ENCODE peak calls at places on chromosome 18, in six cellular contexts. C is ovary, O is stomach, F is transverse colon, N is tibial nerve, H is right lobe of liver. D is an unnamed sample.

GRCh38 chr18:26480897-26481795 is 67.2 kb downstream of the KCTD1 start:
- DNase-seq in N (no peak), H (no peak), F (no peak), O (no peak), C (no peak), D (no peak)

GRCh38 chr18:73784853-73785252 is 362.8 kb downstream of the FBXO15 start:
- DNase-seq in N (peak; percentile 9), C (no peak), H (no peak), O (no peak), F (no peak), D (no peak)

GRCh38 chr18:43642647-43643046 is 365.4 kb upstream of the SYT4 start:
- DNase-seq in N (no peak), H (no peak), F (no peak), C (no peak), O (no peak), D (no peak)

GRCh38 chr18:22432672-22433137 is 15.0 kb upstream of the CTAGE1 start:
- DNase-seq in F (peak; percentile 58), C (peak; percentile 76), O (peak; percentile 82), H (peak; percentile 55), N (peak; percentile 50), D (no peak)

GRCh38 chr18:40949138-40949949 is 1005.7 kb upstream of the PIK3C3 start:
- DNase-seq in H (peak; percentile 53), F (no peak), O (no peak), C (no peak), N (no peak), D (no peak)

GRCh38 chr18:30271716-30272115 is 770.8 kb downstream of the DSC3 start:
- DNase-seq in F (no peak), N (no peak), C (no peak), O (no peak), H (no peak), D (no peak)

GRCh38 chr18:74856967-74857366 is 259.3 kb downstream of the ZNF407 start:
- DNase-seq in C (no peak), F (no peak), H (no peak), N (no peak), O (no peak), D (no peak)

GRCh38 chr18:48819276-48819675 is 131.5 kb downstream of the SMAD7 start:
- DNase-seq in N (no peak), O (peak; percentile 14), C (no peak), H (no peak), F (peak; percentile 44), D (no peak)

GRCh38 chr18:44342946-44343345 is 337.7 kb upstream of the SETBP1 start:
- DNase-seq in H (no peak), F (no peak), C (no peak), N (no peak), O (no peak), D (no peak)

GRCh38 chr18:62018034-62018760 is 125.4 kb upstream of the RNF152 start:
- DNase-seq in O (no peak), F (peak; percentile 11), N (peak; percentile 42), H (no peak), C (peak; percentile 75), D (peak; percentile 12)

GRCh38 chr18:67425724-67426123 is 90.8 kb downstream of the DSEL start:
- DNase-seq in H (no peak), F (no peak), O (no peak), N (no peak), C (no peak), D (no peak)

GRCh38 chr18:811192-812122 is 585 bp downstream of the YES1 start:
- DNase-seq in H (no peak), F (peak; percentile 56), N (no peak), C (no peak), O (peak; percentile 40), D (peak; percentile 32)

GRCh38 chr18:45538444-45538843 is 76.8 kb upstream of the SLC14A2 start:
- DNase-seq in N (no peak), C (no peak), H (no peak), F (no peak), O (no peak), D (no peak)

GRCh38 chr18:50299626-50300388 is 12.3 kb upstream of the CXXC1 start:
- DNase-seq in N (no peak), F (no peak), O (no peak), H (no peak), C (no peak), D (no peak)

GRCh38 chr18:40939636-40940035 is 1015.4 kb upstream of the PIK3C3 start:
- DNase-seq in O (no peak), C (no peak), N (no peak), H (no peak), F (no peak), D (no peak)

GRCh38 chr18:37501136-37501535 is 64.5 kb downstream of the CELF4 start:
- DNase-seq in H (no peak), N (no peak), C (no peak), O (no peak), F (no peak), D (no peak)

GRCh38 chr18:79871481-79872091 is 73.8 kb downstream of the KCNG2 start:
- DNase-seq in C (no peak), F (no peak), H (peak; percentile 16), N (no peak), O (no peak), D (no peak)

GRCh38 chr18:13290856-13291271 is 72.3 kb downstream of the LDLRAD4 start:
- DNase-seq in C (no peak), F (no peak), N (no peak), H (peak; percentile 52), O (no peak), D (no peak)

GRCh38 chr18:79911871-79912270 is 39.6 kb downstream of the SLC66A2 start:
- DNase-seq in C (no peak), O (no peak), F (peak; percentile 3), H (no peak), N (no peak), D (no peak)

GRCh38 chr18:3250237-3251107 is 2.9 kb downstream of the MYL12A start:
- DNase-seq in N (no peak), F (no peak), O (no peak), C (no peak), H (no peak), D (no peak)

GRCh38 chr18:74899554-74899953 is 301.9 kb downstream of the ZNF407 start:
- DNase-seq in H (peak; percentile 37), N (no peak), F (no peak), O (peak; percentile 40), C (peak; percentile 41), D (no peak)

GRCh38 chr18:48841381-48842258 is 109.1 kb downstream of the SMAD7 start:
- DNase-seq in O (no peak), N (no peak), F (no peak), C (peak; percentile 31), H (peak; percentile 67), D (no peak)

GRCh38 chr18:46627136-46627535 is 29.9 kb downstream of the LOXHD1 start:
- DNase-seq in O (no peak), N (no peak), F (no peak), C (no peak), H (no peak), D (no peak)

GRCh38 chr18:79070486-79070885 is 1.3 kb downstream of the ATP9B start:
- DNase-seq in N (no peak), F (no peak), H (no peak), O (no peak), C (no peak), D (no peak)

GRCh38 chr18:76573325-76574025 is 78.4 kb upstream of the ZNF516 start:
- DNase-seq in H (peak; percentile 57), O (no peak), N (peak; percentile 40), C (no peak), F (no peak), D (no peak)

GRCh38 chr18:46596119-46596518 is 60.9 kb downstream of the LOXHD1 start:
- DNase-seq in C (no peak), F (no peak), N (no peak), O (no peak), H (no peak), D (no peak)

GRCh38 chr18:11980148-11980554 is 1.2 kb upstream of the IMPA2 start:
- DNase-seq in N (peak; percentile 40), H (peak; percentile 50), O (no peak), F (no peak), C (no peak), D (peak; percentile 17)

GRCh38 chr18:59388180-59388579 is 29.1 kb upstream of the LMAN1 start:
- DNase-seq in F (no peak), H (no peak), C (no peak), O (no peak), N (no peak), D (no peak)
- H3K4me3 ChIP-seq in F (no peak overlapping the region), H (no peak overlapping the region), C (no peak overlapping the region), O (no peak overlapping the region), N (no peak overlapping the region), D (no peak overlapping the region)

GRCh38 chr18:63312731-63313408 is 6.7 kb downstream of the BCL2 start:
- DNase-seq in C (no peak), F (no peak), N (no peak), O (no peak), H (no peak), D (no peak)
- TF ChIP-seq POLR2A in C (no peak), F (no peak), N (no peak), O (no peak), H (no peak), D (no peak)

GRCh38 chr18:58865714-58866113 is 1.0 kb downstream of the ZNF532 start:
- DNase-seq in N (no peak), O (no peak), F (no peak), H (no peak), C (no peak), D (no peak)

GRCh38 chr18:58863539-58864145 is 1.0 kb upstream of the ZNF532 start:
- DNase-seq in N (no peak), C (peak; percentile 70), O (peak; percentile 55), F (peak; percentile 61), H (peak; percentile 69), D (peak; percentile 33)

GRCh38 chr18:58866261-58867232 is 1.9 kb downstream of the ZNF532 start:
- DNase-seq in H (no peak), N (no peak), C (no peak), F (no peak), O (no peak), D (no peak)

GRCh38 chr18:58862851-58863538 is 1.7 kb upstream of the ZNF532 start:
- DNase-seq in O (peak; percentile 27), H (peak; percentile 33), C (peak; percentile 65), F (peak; percentile 28), N (no peak), D (no peak)

GRCh38 chr18:58865009-58865345 is 300 bp downstream of the ZNF532 start:
- DNase-seq in O (no peak), F (no peak), C (no peak), N (no peak), H (no peak), D (no peak)
- H3K4me3 ChIP-seq in O (peak overlapping the region; percentile 60), F (no peak overlapping the region), C (peak overlapping the region; percentile 42), N (peak overlapping the region; percentile 54), H (no peak overlapping the region), D (peak overlapping the region; percentile 31)

GRCh38 chr18:77970814-77971213 is 721.2 kb downstream of the GALR1 start:
- DNase-seq in H (no peak), N (no peak), O (no peak), F (no peak), C (no peak), D (no peak)

GRCh38 chr18:77974329-77974728 is 724.7 kb downstream of the GALR1 start:
- DNase-seq in N (no peak), C (no peak), O (no peak), H (no peak), F (no peak), D (no peak)

GRCh38 chr18:77967791-77968190 is 718.1 kb downstream of the GALR1 start:
- DNase-seq in C (no peak), F (no peak), H (no peak), N (no peak), O (no peak), D (no peak)

GRCh38 chr18:77977331-77977730 is 727.7 kb downstream of the GALR1 start:
- DNase-seq in C (no peak), O (no peak), N (no peak), H (no peak), F (no peak), D (no peak)

GRCh38 chr18:77973745-77974144 is 724.1 kb downstream of the GALR1 start:
- DNase-seq in O (no peak), H (no peak), N (no peak), F (no peak), C (no peak), D (no peak)
- TF ChIP-seq POLR2A in O (no peak), H (no peak), N (no peak), F (no peak), C (no peak), D (no peak)

D was measured in prostate gland.